ENCODE peak calls at places on chromosomes 7 and 10, in six cellular contexts. Q is psoas muscle, H is stomach, K is K562, O is kidney epithelial cell, D is lower leg skin. L is an unnamed sample.

GRCh38 chr7:139065323-139065722 is 29.5 kb upstream of the ZC3HAV1L start:
- DNase-seq in Q (no peak), H (no peak), K (no peak), O (no peak), D (no peak), L (no peak)

GRCh38 chr10:88952647-88953111 is at the start of gene ACTA2:
- DNase-seq in Q (no peak), H (peak), K (no peak), O (no peak), D (no peak), L (no peak)

GRCh38 chr7:94355389-94355788 is 39.3 kb upstream of the COL1A2 start:
- DNase-seq in Q (no peak), H (no peak), K (no peak), O (no peak), D (no peak), L (no peak)

GRCh38 chr10:48729222-48729621 is 44.5 kb downstream of the WDFY4 start:
- DNase-seq in Q (no peak), H (no peak), K (no peak), O (no peak), D (no peak), L (no peak)

GRCh38 chr10:111598433-111599059 is 521.7 kb downstream of the ADRA2A start:
- DNase-seq in Q (peak), H (peak), K (peak), O (no peak), D (peak), L (peak)

GRCh38 chr7:105916603-105917002 is 40.2 kb upstream of the ATXN7L1 start:
- DNase-seq in Q (no peak), H (no peak), K (no peak), O (no peak), D (no peak), L (no peak)

GRCh38 chr7:75688200-75689136 is 50.3 kb downstream of the HIP1 start:
- DNase-seq in Q (peak), H (no peak), K (no peak), O (no peak), D (no peak), L (no peak)

GRCh38 chr10:70480254-70480861 is 1.8 kb downstream of the PALD1 start:
- DNase-seq in Q (no peak), H (no peak), K (no peak), O (no peak), D (no peak), L (no peak)

GRCh38 chr10:73771722-73772279 is 10.0 kb upstream of the CHCHD1 start:
- DNase-seq in Q (peak), H (peak), K (peak), O (no peak), D (no peak), L (no peak)

GRCh38 chr7:149838992-149839408 is 825 bp downstream of the ZNF862 start:
- DNase-seq in Q (no peak), H (no peak), K (no peak), O (no peak), D (no peak), L (no peak)

GRCh38 chr7:158689500-158689899 is 15.1 kb downstream of the NCAPG2 start:
- DNase-seq in Q (no peak), H (no peak), K (no peak), O (no peak), D (no peak), L (no peak)

GRCh38 chr10:74502963-74503608 is 323.3 kb upstream of the KAT6B start:
- DNase-seq in Q (no peak), H (no peak), K (no peak), O (no peak), D (no peak), L (no peak)

GRCh38 chr10:19250542-19250941 is 201.9 kb downstream of the MALRD1 start:
- DNase-seq in Q (no peak), H (no peak), K (no peak), O (no peak), D (no peak), L (no peak)

GRCh38 chr10:109924100-109924499 is 789 bp upstream of the XPNPEP1 start:
- DNase-seq in Q (no peak), H (no peak), K (no peak), O (no peak), D (no peak), L (no peak)

GRCh38 chr7:16420649-16421332 is 547 bp downstream of the CRPPA start:
- DNase-seq in Q (peak), H (peak), K (peak), O (peak), D (peak), L (peak)

GRCh38 chr10:34109952-34110702 is 705.0 kb downstream of the PARD3 start:
- DNase-seq in Q (no peak), H (no peak), K (no peak), O (no peak), D (peak), L (no peak)

GRCh38 chr10:338176-339037 is 203.2 kb downstream of the ZMYND11 start:
- DNase-seq in Q (no peak), H (peak), K (no peak), O (peak), D (no peak), L (no peak)

GRCh38 chr7:124489925-124490324 is 275.7 kb downstream of the GPR37 start:
- DNase-seq in Q (no peak), H (no peak), K (no peak), O (no peak), D (no peak), L (no peak)

GRCh38 chr7:95199779-95200558 is 124.4 kb downstream of the PON1 start:
- DNase-seq in Q (peak), H (no peak), K (no peak), O (peak), D (no peak), L (peak)

GRCh38 chr7:104772405-104772821 is 241.6 kb upstream of the KMT2E start:
- DNase-seq in Q (no peak), H (no peak), K (no peak), O (no peak), D (no peak), L (no peak)

GRCh38 chr10:100829103-100829870 is 83.5 kb upstream of the SLF2 start:
- DNase-seq in Q (no peak), H (no peak), K (peak), O (no peak), D (no peak), L (no peak)
- H3K4me3 ChIP-seq in Q (peak), H (peak), K (no peak), O (no peak), D (no peak), L (no peak)

GRCh38 chr7:132255898-132256297 is 320.4 kb downstream of the PLXNA4 start:
- DNase-seq in Q (no peak), H (peak), K (no peak), O (no peak), D (no peak), L (no peak)
- TF ChIP-seq CTCF in Q (no peak), H (no peak), K (no peak), O (no peak), D (no peak), L (no peak)

DNA sequence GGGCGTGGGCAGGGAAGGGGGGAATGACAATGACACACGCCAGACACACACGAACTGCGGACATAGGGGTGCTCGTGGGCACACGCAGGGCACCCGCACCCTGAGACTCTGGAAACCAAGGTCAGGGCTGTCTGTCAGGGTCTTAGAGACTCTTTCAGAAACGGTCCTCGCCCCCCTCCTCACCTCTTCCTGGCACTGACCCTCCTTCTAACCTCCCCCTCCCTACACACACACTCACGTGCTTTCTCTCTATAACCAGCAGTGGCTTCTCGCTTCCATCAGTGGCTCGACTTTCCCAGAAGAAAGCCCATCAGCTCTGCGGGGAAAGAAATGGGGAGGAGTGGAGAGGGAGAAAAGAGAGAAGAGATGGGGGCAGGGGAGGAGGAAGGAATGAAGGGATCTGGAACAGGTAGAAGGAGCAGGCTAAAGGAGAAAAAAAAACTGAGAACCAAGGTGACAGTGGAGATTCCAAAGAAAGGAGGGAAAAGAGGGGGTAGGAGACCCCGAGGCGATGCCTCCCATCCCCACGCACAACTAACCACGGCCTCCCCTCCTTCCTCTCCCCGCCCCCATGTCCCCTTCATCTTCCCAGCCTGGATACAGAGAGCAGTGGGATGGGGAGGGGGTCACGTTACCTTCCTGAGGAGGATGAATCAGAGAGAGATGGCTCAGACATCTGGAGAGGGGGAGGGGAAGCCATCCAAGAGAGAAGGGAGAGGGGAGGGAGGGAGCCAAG is 1.7 kb upstream of the VGF start:
- DNase-seq in Q (no peak), H (no peak), K (no peak), O (no peak), D (no peak), L (no peak)
- H3K4me3 ChIP-seq in Q (no peak), H (no peak), K (no peak), O (no peak), D (no peak), L (no peak)

DNA sequence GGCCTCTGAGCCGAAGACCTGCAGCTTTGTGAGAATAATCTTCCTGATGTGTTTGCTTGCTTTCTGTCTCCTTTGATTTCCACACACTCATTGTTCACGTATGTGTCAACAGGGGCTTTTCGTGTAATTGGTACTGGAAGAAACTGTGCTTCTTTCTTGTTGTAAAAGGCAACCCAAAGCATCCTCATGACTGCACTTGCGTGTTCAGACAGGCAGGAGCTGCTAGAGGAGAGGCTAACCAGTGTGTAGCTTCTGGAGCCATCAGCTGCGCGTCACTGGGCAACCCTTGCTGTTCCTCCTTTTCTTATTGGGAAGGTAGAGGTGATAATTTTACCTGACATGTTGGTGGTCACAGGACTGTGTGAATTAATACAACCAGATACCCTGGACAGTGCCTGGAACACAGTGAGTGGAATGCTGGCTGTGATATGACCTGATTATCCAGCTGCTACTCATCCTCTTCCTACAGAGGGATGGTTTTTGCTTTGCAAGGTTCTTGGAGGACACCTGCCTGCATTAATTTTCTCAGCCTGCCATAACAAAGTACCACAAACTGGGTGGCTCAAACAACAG is 213.0 kb downstream of the ABCA13 start:
- DNase-seq in Q (no peak), H (no peak), K (no peak), O (no peak), D (no peak), L (no peak)
- TF ChIP-seq CTCF in Q (no peak), H (no peak), K (no peak), O (no peak), D (no peak), L (no peak)

DNA sequence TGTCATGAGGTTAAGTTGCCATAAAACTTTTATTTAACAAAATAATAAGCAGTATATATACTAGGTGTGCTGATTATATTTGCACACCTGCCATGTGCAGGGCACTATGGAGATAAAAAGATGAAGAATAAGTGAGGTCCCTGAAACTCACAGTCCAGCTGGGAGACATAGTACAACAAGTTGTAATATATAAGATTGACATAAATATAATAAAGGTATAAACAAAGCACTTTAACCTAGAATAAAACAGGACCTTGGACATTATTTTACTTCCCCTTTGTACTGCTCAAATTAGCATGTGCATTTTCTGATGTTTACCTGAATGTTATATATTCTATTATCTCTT is 6.2 kb downstream of the STK17A start:
- DNase-seq in Q (no peak), H (no peak), K (no peak), O (no peak), D (no peak), L (no peak)
- H3K4me3 ChIP-seq in Q (no peak), H (no peak), K (no peak), O (no peak), D (no peak), L (no peak)

GRCh38 chr10:121681171-121681752 is 83.0 kb upstream of the FGFR2 start:
- DNase-seq in Q (no peak), H (no peak), K (no peak), O (no peak), D (no peak), L (no peak)
- TF ChIP-seq CTCF in Q (no peak), H (no peak), K (no peak), O (no peak), D (no peak), L (no peak)

GRCh38 chr7:81767883-81768282 is 2.0 kb downstream of the HGF start:
- DNase-seq in Q (peak), H (no peak), K (no peak), O (no peak), D (no peak), L (no peak)
- H3K4me3 ChIP-seq in Q (peak), H (peak), K (no peak), O (no peak), D (no peak), L (no peak)

GRCh38 chr10:79608505-79609375 is 2.0 kb upstream of the SFTPA1 start:
- DNase-seq in Q (no peak), H (no peak), K (peak), O (no peak), D (no peak), L (no peak)
- TF ChIP-seq CTCF in Q (peak), H (no peak), K (peak), O (peak), D (no peak), L (peak)

DNA sequence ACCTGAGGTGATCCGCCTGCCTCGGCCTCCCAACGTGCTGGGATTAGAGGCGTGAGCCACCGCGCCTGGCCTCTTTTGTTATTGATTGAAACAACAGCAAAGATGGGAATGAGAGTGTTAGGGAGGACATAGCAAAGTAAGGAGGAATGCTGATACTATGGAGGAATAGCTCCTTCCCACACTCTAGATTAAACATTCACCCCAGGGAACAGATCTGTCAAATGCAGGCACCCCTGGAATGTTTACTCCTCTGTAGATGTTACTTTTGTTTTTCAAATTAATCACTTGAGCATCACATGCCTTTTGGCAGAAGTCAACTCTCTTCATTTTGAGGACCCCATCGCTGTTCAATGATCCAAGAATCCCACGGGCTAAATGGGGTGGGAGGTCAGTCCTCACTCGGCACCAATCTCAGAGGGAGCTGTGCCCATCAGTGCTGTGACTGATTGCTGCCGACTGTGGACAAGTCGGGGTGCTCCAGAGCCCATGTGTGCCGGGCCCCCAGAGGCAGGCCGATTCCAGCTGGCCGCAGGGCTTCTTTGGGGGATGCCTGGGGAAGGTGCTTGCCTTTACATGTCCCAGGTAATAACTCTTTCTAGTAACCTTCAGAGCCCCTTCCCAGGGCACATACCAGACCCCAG is 10.2 kb upstream of the COBL start:
- DNase-seq in Q (no peak), H (no peak), K (no peak), O (no peak), D (no peak), L (no peak)
- H3K4me3 ChIP-seq in Q (no peak), H (no peak), K (no peak), O (no peak), D (no peak), L (no peak)

GRCh38 chr10:95907454-95908253 is at the start of gene CC2D2B:
- DNase-seq in Q (peak), H (peak), K (peak), O (no peak), D (peak), L (peak)
- TF ChIP-seq CTCF in Q (no peak), H (no peak), K (no peak), O (no peak), D (no peak), L (no peak)

L was measured in GM12864.